ENCODE peak calls at places on chromosomes 5 and 9, in seven cellular contexts. R, O, Q, V, L, B and W are unnamed samples.

GRCh38 chr9:93657331-93658111 is 81.1 kb downstream of the PHF2 start:
- DNase-seq in R (no peak), O (no peak), Q (no peak), V (no peak), L (no peak), B (no peak), W (no peak)

GRCh38 chr5:158456756-158457155 is 597.8 kb upstream of the CLINT1 start:
- DNase-seq in R (no peak), O (peak), Q (peak), V (no peak), L (no peak), B (no peak), W (no peak)

GRCh38 chr9:4887556-4887955 is 94.8 kb downstream of the RCL1 start:
- DNase-seq in R (no peak), O (no peak), Q (no peak), V (no peak), L (no peak), B (no peak), W (no peak)

GRCh38 chr5:166594552-166594951 is 1696.9 kb upstream of the WWC1 start:
- DNase-seq in R (no peak), O (no peak), Q (no peak), V (no peak), L (no peak), B (no peak), W (peak)

GRCh38 chr9:126157826-126158431 is 168.7 kb upstream of the MVB12B start:
- DNase-seq in R (no peak), O (no peak), Q (no peak), V (no peak), L (no peak), B (no peak), W (no peak)

GRCh38 chr5:181191526-181192336 is 13.3 kb downstream of the TRIM7 start:
- DNase-seq in R (peak), O (peak), Q (peak), V (peak), L (peak), B (peak), W (peak)

GRCh38 chr5:27815061-27815460 is 776.7 kb upstream of the CDH9 start:
- DNase-seq in R (no peak), O (no peak), Q (no peak), V (no peak), L (no peak), B (no peak), W (no peak)

GRCh38 chr5:125703616-125704015 is 719.6 kb upstream of the GRAMD2B start:
- DNase-seq in R (no peak), O (no peak), Q (no peak), V (no peak), L (no peak), B (no peak), W (no peak)

GRCh38 chr5:178163772-178164735 is 10.4 kb upstream of the NHP2 start:
- DNase-seq in R (peak), O (peak), Q (peak), V (peak), L (peak), B (no peak), W (peak)

GRCh38 chr9:132757031-132757430 is 86.8 kb downstream of the GTF3C4 start:
- DNase-seq in R (no peak), O (no peak), Q (no peak), V (no peak), L (no peak), B (no peak), W (no peak)

GRCh38 chr5:58854396-58854795 is 271.5 kb downstream of the RAB3C start:
- DNase-seq in R (no peak), O (no peak), Q (no peak), V (no peak), L (no peak), B (no peak), W (no peak)

GRCh38 chr9:130933114-130934046 is 5.7 kb downstream of the FIBCD1 start:
- DNase-seq in R (no peak), O (no peak), Q (no peak), V (peak), L (no peak), B (no peak), W (no peak)

GRCh38 chr9:71941060-71941568 is 29.7 kb downstream of the C9orf85 start:
- DNase-seq in R (no peak), O (no peak), Q (no peak), V (no peak), L (no peak), B (no peak), W (no peak)

GRCh38 chr5:134873494-134873893 is 677 bp upstream of the TXNDC15 start:
- DNase-seq in R (no peak), O (no peak), Q (no peak), V (peak), L (no peak), B (no peak), W (no peak)

GRCh38 chr5:84239509-84239908 is 145.2 kb downstream of the EDIL3 start:
- DNase-seq in R (no peak), O (no peak), Q (no peak), V (no peak), L (no peak), B (no peak), W (no peak)

GRCh38 chr9:17793713-17794622 is 215.1 kb downstream of the SH3GL2 start:
- DNase-seq in R (peak), O (peak), Q (no peak), V (no peak), L (no peak), B (no peak), W (peak)

GRCh38 chr9:32705059-32705458 is 69.6 kb upstream of the TAF1L start:
- DNase-seq in R (no peak), O (no peak), Q (no peak), V (no peak), L (no peak), B (no peak), W (no peak)

GRCh38 chr9:72542917-72543316 is 21.5 kb downstream of the TMC1 start:
- DNase-seq in R (no peak), O (no peak), Q (no peak), V (no peak), L (no peak), B (no peak), W (no peak)

GRCh38 chr9:93387791-93388190 is 63.7 kb upstream of the FAM120A start:
- DNase-seq in R (no peak), O (no peak), Q (no peak), V (no peak), L (no peak), B (no peak), W (peak)

GRCh38 chr9:69975681-69976080 is 68.0 kb upstream of the MAMDC2 start:
- DNase-seq in R (no peak), O (no peak), Q (no peak), V (no peak), L (no peak), B (no peak), W (no peak)

GRCh38 chr9:130834371-130835311 is at the start of gene ABL1:
- DNase-seq in R (peak), O (peak), Q (peak), V (peak), L (peak), B (no peak), W (peak)

GRCh38 chr9:14320272-14321245 is 6.6 kb upstream of the NFIB start:
- DNase-seq in R (no peak), O (no peak), Q (no peak), V (no peak), L (no peak), B (no peak), W (peak)

GRCh38 chr9:128104171-128104618 is 23.3 kb downstream of the PTGES2 start:
- DNase-seq in R (no peak), O (peak), Q (no peak), V (no peak), L (no peak), B (no peak), W (no peak)

GRCh38 chr5:157352756-157353340 is 86.9 kb downstream of the CYFIP2 start:
- DNase-seq in R (no peak), O (no peak), Q (no peak), V (no peak), L (no peak), B (no peak), W (no peak)

GRCh38 chr9:115717298-115717697 is 436.3 kb upstream of the PAPPA start:
- DNase-seq in R (no peak), O (no peak), Q (no peak), V (no peak), L (no peak), B (no peak), W (no peak)

GRCh38 chr5:68484307-68485068 is 268.9 kb downstream of the PIK3R1 start:
- DNase-seq in R (no peak), O (no peak), Q (no peak), V (no peak), L (no peak), B (no peak), W (no peak)

GRCh38 chr9:113456235-113456634 is 7.3 kb upstream of the RGS3 start:
- DNase-seq in R (no peak), O (peak), Q (no peak), V (no peak), L (no peak), B (no peak), W (no peak)

GRCh38 chr5:142845402-142845901 is 75.3 kb downstream of the ARHGAP26 start:
- DNase-seq in R (no peak), O (no peak), Q (peak), V (no peak), L (peak), B (no peak), W (no peak)

GRCh38 chr9:6783753-6784152 is 26.0 kb downstream of the KDM4C start:
- DNase-seq in R (no peak), O (no peak), Q (no peak), V (no peak), L (no peak), B (no peak), W (no peak)

GRCh38 chr9:109229682-109230081 is 62.6 kb upstream of the FRRS1L start:
- DNase-seq in R (no peak), O (no peak), Q (no peak), V (no peak), L (no peak), B (no peak), W (no peak)

GRCh38 chr9:129008469-129008965 is 19.6 kb downstream of the SH3GLB2 start:
- DNase-seq in R (no peak), O (no peak), Q (no peak), V (no peak), L (no peak), B (no peak), W (no peak)

GRCh38 chr5:131672791-131673190 is 37.8 kb upstream of the RAPGEF6 start:
- DNase-seq in R (no peak), O (no peak), Q (no peak), V (no peak), L (no peak), B (no peak), W (no peak)

GRCh38 chr5:131671409-131671808 is 36.4 kb upstream of the RAPGEF6 start:
- DNase-seq in R (no peak), O (no peak), Q (no peak), V (no peak), L (peak), B (no peak), W (no peak)

GRCh38 chr5:131677115-131677514 is 42.1 kb upstream of the RAPGEF6 start:
- DNase-seq in R (no peak), O (no peak), Q (no peak), V (no peak), L (no peak), B (no peak), W (no peak)

DNA sequence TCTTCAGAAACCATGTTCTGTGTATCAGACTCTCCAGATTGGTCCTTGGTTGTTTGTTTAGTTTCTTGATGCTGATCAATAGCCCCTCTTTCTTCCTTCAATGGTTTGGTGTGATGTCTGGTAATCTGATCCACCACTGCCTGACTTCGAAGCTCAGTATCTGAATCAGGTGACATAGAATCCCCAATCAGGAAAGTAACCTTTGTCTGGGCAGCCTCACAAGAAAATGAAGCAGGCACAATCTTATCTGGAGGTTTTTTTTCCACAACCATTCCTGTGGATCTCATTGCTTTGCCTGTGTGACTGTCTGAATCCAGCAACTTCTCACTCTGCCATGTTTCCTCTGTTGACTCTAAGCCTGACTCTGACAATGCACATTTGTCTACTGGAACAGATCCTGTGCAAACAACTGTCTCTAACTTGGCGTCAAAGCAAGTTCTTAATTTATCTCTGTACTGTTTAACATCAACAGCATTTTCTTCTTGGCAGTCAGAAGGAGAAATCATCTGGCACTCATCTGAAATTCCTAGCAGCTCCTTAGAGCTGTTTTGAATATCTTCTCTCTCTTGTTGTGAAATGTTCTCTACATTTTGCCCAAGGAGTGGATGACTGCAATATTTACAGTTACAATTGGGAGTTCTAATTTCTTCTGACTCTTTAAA is 37.1 kb upstream of the RAPGEF6 start:
- DNase-seq in R (no peak), O (peak), Q (no peak), V (no peak), L (no peak), B (no peak), W (peak)
- TF ChIP-seq JUND in R (no peak), O (no peak), Q (no peak), V (no peak), L (no peak), B (no peak), W (peak)

DNA sequence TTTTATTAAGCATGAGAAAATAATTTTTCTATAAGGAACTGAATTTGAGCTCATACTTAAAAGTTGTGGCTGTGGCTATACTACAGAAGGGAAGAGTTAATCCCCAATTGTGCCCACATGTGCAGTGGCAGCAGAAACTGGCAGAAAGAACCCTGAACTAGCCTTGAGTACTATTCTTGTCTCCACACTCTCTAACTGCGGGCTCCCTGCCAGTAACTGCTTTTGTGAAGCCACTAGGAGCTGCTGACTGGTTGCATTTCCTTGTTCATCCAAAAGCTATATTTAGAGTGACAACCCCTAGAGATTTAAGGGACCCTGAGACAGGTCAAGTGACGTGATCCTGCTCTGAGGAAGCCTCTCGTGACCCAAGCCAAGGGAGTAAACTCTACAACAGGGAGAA is 238.6 kb downstream of the ELAVL2 start:
- DNase-seq in R (no peak), O (no peak), Q (no peak), V (no peak), L (no peak), B (no peak), W (peak)
- TF ChIP-seq JUND in R (no peak), O (no peak), Q (no peak), V (no peak), L (no peak), B (no peak), W (no peak)

GRCh38 chr9:121974421-121974820 is 118.7 kb downstream of the TTLL11 start:
- DNase-seq in R (no peak), O (no peak), Q (no peak), V (no peak), L (no peak), B (no peak), W (no peak)

GRCh38 chr9:121972501-121972981 is 120.6 kb downstream of the TTLL11 start:
- DNase-seq in R (peak), O (no peak), Q (no peak), V (no peak), L (peak), B (no peak), W (peak)

GRCh38 chr9:121979736-121980135 is 113.4 kb downstream of the TTLL11 start:
- DNase-seq in R (no peak), O (no peak), Q (no peak), V (no peak), L (no peak), B (no peak), W (no peak)

GRCh38 chr9:121975801-121976277 is 117.3 kb downstream of the TTLL11 start:
- DNase-seq in R (peak), O (peak), Q (no peak), V (no peak), L (no peak), B (no peak), W (no peak)

DNA sequence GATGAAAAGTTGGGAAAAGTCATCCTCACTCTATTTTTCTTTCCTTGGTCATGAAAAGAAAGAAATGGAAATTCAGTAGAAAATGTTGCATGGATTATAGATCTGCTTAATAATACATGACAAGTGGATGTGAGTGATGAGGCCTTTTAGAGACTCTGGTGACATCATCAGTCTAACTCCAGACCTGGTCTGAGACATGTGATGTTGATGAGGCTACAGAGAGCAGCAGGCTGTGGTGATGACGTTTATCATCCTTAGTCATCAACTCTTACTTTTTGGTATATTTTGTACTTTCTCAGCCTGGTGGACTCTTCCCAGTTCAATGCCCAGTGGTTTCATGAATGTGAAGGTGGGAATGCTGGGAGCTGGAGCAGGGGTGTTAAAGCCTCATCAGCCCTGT is 116.4 kb downstream of the TTLL11 start:
- DNase-seq in R (no peak), O (no peak), Q (no peak), V (no peak), L (no peak), B (no peak), W (no peak)
- TF ChIP-seq JUND in R (no peak), O (no peak), Q (peak), V (no peak), L (no peak), B (no peak), W (no peak)

DNA sequence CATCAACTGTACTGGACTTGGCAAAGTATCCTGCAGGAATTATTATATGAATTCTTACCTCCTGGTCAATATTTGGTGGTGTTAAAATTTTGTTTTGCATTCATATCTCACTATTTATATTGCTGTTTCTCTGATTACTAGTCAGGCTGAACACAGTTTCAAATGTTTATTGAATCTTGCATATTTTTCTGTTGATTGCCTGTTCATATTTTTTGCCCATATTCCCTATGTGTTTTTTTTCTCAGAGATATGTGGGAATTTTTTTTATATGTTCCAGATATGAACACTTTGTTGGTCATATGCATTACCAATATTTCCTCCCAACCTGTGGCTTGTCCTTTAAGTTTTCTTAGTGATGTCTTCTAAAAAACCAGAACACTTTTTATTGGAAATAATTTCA is 148.9 kb upstream of the GRHPR start:
- DNase-seq in R (no peak), O (no peak), Q (no peak), V (no peak), L (no peak), B (no peak), W (no peak)
- TF ChIP-seq JUND in R (no peak), O (no peak), Q (no peak), V (no peak), L (no peak), B (no peak), W (no peak)

GRCh38 chr5:120463991-120464626 is at the start of gene PRR16:
- DNase-seq in R (no peak), O (no peak), Q (peak), V (peak), L (no peak), B (peak), W (peak)
- TF ChIP-seq JUND in R (no peak), O (no peak), Q (no peak), V (no peak), L (no peak), B (no peak), W (no peak)

DNA sequence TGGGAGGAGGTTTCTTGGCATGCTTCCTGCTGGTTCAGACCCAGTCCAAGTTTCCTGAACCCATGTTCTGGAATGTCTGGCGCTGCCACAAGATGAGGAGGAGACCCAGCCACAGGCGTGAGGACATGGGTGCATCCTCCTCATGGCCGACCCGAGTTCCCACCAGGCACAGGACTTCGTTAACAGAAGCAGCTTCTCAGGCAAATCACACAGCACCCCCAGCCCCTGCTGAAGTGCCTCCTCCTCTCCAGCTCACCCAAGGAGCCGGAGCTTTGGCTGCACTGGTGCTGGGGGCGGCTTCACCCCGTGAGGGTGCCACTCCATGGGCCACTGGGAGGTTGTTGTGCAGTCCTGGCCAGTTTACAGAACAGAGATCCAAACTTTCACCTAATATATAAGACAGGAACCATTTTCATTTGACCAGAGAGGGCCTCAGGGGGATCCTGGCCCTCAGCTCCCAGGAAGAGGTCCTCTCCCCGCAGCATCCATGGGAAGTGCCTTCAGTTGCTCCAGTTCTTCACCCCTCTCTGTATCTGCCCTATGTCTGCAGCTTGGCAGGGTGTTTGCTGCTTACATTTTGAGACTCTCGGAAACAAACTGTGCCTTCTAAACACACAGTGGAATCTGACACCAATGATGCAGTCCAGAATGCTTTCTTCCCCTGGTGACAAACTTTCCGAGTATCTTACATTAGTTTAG is 10.2 kb upstream of the NKD2 start:
- DNase-seq in R (no peak), O (no peak), Q (no peak), V (no peak), L (no peak), B (no peak), W (no peak)
- TF ChIP-seq JUND in R (no peak), O (no peak), Q (no peak), V (no peak), L (no peak), B (no peak), W (no peak)

GRCh38 chr9:136370687-136371530 is 2.6 kb downstream of the CARD9 start:
- DNase-seq in R (no peak), O (no peak), Q (no peak), V (no peak), L (no peak), B (no peak), W (no peak)
- TF ChIP-seq JUND in R (no peak), O (no peak), Q (no peak), V (no peak), L (no peak), B (no peak), W (no peak)